ENCODE peak calls at places on chromosome 18, in eight cellular contexts. W is foreskin fibroblast, F is cardiac muscle cell, O is endothelial cell of umbilical vein, A is HepG2, M is hepatocyte, V is GM23338, P is stomach. D is an unnamed sample.
A peak's percentile ranks its signal among the peaks of the same experiment; 100 is the strongest.

GRCh38 chr18:69265661-69266060 is 135.0 kb upstream of the DOK6 start:
- DNase-seq in F (peak; percentile 68), P (no peak), W (no peak), M (no peak), V (no peak), A (no peak), O (no peak), D (no peak)

GRCh38 chr18:74899554-74899953 is 301.9 kb downstream of the ZNF407 start:
- DNase-seq in F (peak; percentile 14), M (peak; percentile 33), W (no peak), V (no peak), P (peak; percentile 40), O (no peak), A (no peak), D (no peak)

GRCh38 chr18:11320981-11321380 is 171.6 kb upstream of the PIEZO2 start:
- DNase-seq in O (no peak), F (peak; percentile 55), V (no peak), A (no peak), W (peak; percentile 71), M (no peak), P (no peak), D (no peak)

GRCh38 chr18:62258606-62259005 is 66.5 kb upstream of the TNFRSF11A start:
- DNase-seq in F (no peak), V (no peak), O (no peak), W (no peak), M (peak; percentile 16), A (no peak), P (no peak), D (no peak)

GRCh38 chr18:25921677-25922421 is 168.6 kb downstream of the SS18 start:
- DNase-seq in O (peak; percentile 35), W (no peak), P (peak; percentile 49), V (peak; percentile 84), F (peak; percentile 35), M (peak; percentile 10), A (peak; percentile 31), D (peak; percentile 54)

GRCh38 chr18:74019864-74020263 is 127.8 kb downstream of the FBXO15 start:
- DNase-seq in W (no peak), P (no peak), M (no peak), O (no peak), V (no peak), F (no peak), A (no peak), D (no peak)

GRCh38 chr18:58175122-58175687 is 131.2 kb downstream of the NEDD4L start:
- DNase-seq in O (no peak), F (no peak), A (no peak), M (no peak), W (no peak), V (no peak), P (no peak), D (no peak)

GRCh38 chr18:26227051-26227672 is 917 bp downstream of the TAF4B start:
- DNase-seq in F (peak; percentile 14), P (no peak), M (peak; percentile 7), V (peak; percentile 29), A (no peak), O (peak; percentile 4), W (no peak), D (no peak)

GRCh38 chr18:14117611-14118010 is 14.6 kb downstream of the ZNF519 start:
- DNase-seq in F (no peak), O (no peak), M (no peak), V (no peak), P (no peak), A (no peak), W (no peak), D (no peak)

GRCh38 chr18:74065366-74065765 is 82.3 kb downstream of the FBXO15 start:
- DNase-seq in A (no peak), M (no peak), F (no peak), P (no peak), W (no peak), O (no peak), V (no peak), D (no peak)

GRCh38 chr18:53380063-53380639 is 844.3 kb downstream of the MBD2 start:
- DNase-seq in F (peak; percentile 54), V (peak; percentile 70), P (no peak), M (peak; percentile 57), W (no peak), O (peak; percentile 9), A (peak; percentile 7), D (no peak)

GRCh38 chr18:26159353-26159752 is 25.7 kb downstream of the PSMA8 start:
- DNase-seq in O (peak; percentile 6), P (no peak), A (no peak), W (no peak), F (peak; percentile 5), V (peak; percentile 4), M (no peak), D (no peak)

GRCh38 chr18:36583155-36583745 is 245.6 kb downstream of the TPGS2 start:
- DNase-seq in P (no peak), M (no peak), W (no peak), A (no peak), V (peak; percentile 93), O (no peak), F (peak; percentile 16), D (no peak)

GRCh38 chr18:13435596-13436333 is 217.2 kb downstream of the LDLRAD4 start:
- DNase-seq in P (no peak), W (no peak), V (no peak), M (no peak), A (no peak), F (peak; percentile 38), O (peak; percentile 91), D (peak; percentile 64)

GRCh38 chr18:54255141-54255540 is 14.2 kb upstream of the POLI start:
- DNase-seq in P (no peak), W (no peak), A (no peak), M (no peak), F (no peak), V (no peak), O (no peak), D (no peak)

GRCh38 chr18:2134364-2134763 is 436.9 kb downstream of the METTL4 start:
- DNase-seq in M (no peak), A (no peak), F (no peak), P (no peak), W (no peak), O (no peak), V (no peak), D (no peak)

GRCh38 chr18:50614838-50615237 is 55.0 kb downstream of the MAPK4 start:
- DNase-seq in F (peak; percentile 98), A (peak; percentile 98), P (no peak), M (peak; percentile 52), W (no peak), V (no peak), O (no peak), D (peak; percentile 92)

GRCh38 chr18:55405655-55406373 is 182.2 kb downstream of the TCF4 start:
- DNase-seq in F (peak; percentile 98), W (peak; percentile 90), M (peak; percentile 89), O (peak; percentile 97), P (peak; percentile 47), A (no peak), V (no peak), D (peak; percentile 83)

GRCh38 chr18:59305295-59305694 is 13.2 kb downstream of the CPLX4 start:
- DNase-seq in M (no peak), V (no peak), P (no peak), W (no peak), A (no peak), F (no peak), O (no peak), D (no peak)

GRCh38 chr18:28974504-28974903 is 797.6 kb upstream of the CDH2 start:
- DNase-seq in F (no peak), P (no peak), M (no peak), O (peak; percentile 66), V (no peak), A (no peak), W (no peak), D (no peak)

DNA sequence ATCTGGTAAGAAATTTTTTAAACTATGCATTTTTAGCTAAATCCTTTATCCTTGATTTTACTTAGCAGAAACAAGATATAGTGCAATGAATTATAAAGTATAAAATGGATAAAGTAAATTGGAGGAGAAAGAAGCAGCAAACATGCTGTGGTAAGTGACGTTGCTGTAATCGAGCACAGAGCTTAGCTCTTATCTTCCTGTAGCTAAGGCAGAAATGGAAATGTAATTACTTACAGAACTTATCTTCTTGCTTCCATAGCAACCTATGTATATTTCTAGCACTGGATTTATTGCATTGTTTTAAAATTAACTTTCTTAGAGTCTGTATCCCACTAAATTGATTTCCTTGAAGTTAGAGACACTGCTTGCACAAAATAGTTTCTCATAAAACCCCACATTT is 130.6 kb upstream of the MC4R start:
- DNase-seq in M (no peak), P (no peak), F (no peak), W (no peak), V (no peak), A (no peak), O (no peak), D (no peak)
- H3K4me3 ChIP-seq in M (no peak overlapping the region), P (no peak overlapping the region), F (no peak overlapping the region), W (no peak overlapping the region), V (no peak overlapping the region), A (no peak overlapping the region), O (no peak overlapping the region), D (no peak overlapping the region)

GRCh38 chr18:48548404-48548771 is 9.6 kb downstream of the CTIF start:
- DNase-seq in W (peak; percentile 56), O (no peak), A (no peak), V (no peak), P (no peak), F (peak; percentile 80), M (peak; percentile 26), D (peak; percentile 73)
- H3K4me3 ChIP-seq in W (no peak overlapping the region), O (no peak overlapping the region), A (no peak overlapping the region), V (no peak overlapping the region), P (no peak overlapping the region), F (no peak overlapping the region), M (no peak overlapping the region), D (no peak overlapping the region)

DNA sequence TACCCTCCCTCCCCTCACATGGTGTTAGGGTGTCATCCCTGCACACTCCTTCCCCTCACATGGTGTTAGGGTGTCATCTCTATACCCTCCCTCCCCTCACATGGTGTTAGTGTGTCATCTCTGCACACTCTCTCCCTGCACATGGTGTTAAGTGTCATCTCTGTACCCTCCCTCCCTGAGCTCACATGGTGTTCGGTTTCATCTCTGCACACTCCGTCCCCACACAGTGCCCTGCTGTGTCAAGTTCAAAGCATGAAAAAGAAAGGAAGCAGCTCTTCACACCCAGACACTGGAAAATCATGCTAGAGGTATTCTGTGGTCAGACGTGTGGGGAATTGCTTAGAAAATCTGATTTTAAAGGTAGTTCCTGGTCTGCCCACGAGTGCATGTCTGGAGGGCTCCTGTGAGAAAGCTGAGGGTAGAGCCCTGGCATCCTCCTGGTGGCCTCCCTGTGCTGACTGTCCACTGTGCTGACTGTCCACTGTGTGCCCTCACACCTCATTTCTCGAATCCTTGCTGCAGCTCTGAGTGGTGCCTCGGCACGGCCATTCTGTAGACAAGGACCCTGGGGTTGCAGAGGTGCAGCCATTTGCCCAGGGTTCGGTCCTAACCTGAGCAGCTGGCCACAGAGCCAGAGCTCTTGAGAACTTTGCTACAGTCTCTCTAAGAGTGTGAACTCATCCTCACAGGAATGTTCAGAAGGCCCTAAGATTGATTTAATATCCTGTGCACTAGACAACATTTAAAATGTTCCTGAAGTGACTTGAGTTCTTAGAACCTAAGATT is 69.1 kb upstream of the NFATC1 start:
- DNase-seq in O (no peak), W (peak; percentile 40), F (no peak), V (no peak), P (no peak), M (no peak), A (no peak), D (no peak)
- H3K4me3 ChIP-seq in O (no peak overlapping the region), W (no peak overlapping the region), F (no peak overlapping the region), V (no peak overlapping the region), P (no peak overlapping the region), M (no peak overlapping the region), A (no peak overlapping the region), D (no peak overlapping the region)

DNA sequence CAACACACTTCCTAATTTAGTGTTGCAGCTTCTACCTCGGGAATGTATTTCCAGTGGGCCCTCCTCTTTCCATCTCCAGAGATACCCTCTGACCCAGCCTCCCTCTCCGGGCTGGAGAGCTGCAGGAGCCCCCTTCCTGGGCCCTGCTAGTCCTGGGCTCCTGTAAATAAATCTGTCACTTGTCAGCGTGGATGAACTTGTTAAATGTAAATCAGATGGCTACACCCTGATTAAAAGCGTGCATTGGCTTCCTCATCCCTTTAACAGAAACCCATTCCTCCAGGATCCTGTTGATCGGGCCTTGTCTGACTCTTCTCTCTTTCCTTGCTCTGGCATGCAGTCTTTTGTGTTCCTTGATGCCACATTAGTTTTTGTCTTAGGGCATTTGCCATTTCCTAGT is 2.4 kb downstream of the ZNF236 start:
- DNase-seq in P (no peak), M (no peak), W (no peak), A (no peak), V (no peak), F (no peak), O (no peak), D (no peak)
- H3K4me3 ChIP-seq in P (no peak overlapping the region), M (no peak overlapping the region), W (no peak overlapping the region), A (no peak overlapping the region), V (no peak overlapping the region), F (no peak overlapping the region), O (no peak overlapping the region), D (no peak overlapping the region)